ENCODE peak calls at places on chromosome 5, in six cellular contexts. C is fibroblast of mammary gland, N is cardiac fibroblast, I is HFF-Myc, Y is K562, A is A549. U is an unnamed sample.

GRCh38 chr5:157233515-157233914 is 32.4 kb upstream of the CYFIP2 start:
- DNase-seq in C (no peak), N (no peak), I (no peak), Y (no peak), A (no peak), U (no peak)

GRCh38 chr5:164680812-164681211 is 1175.4 kb downstream of the MAT2B start:
- DNase-seq in C (no peak), N (no peak), I (no peak), Y (no peak), A (no peak), U (no peak)

GRCh38 chr5:35089688-35090314 is 42.1 kb upstream of the AGXT2 start:
- DNase-seq in C (peak; percentile 82), N (peak; percentile 83), I (peak; percentile 59), Y (peak; percentile 61), A (peak; percentile 38), U (peak; percentile 33)

GRCh38 chr5:89668821-89669220 is 740.7 kb downstream of the CETN3 start:
- DNase-seq in C (no peak), N (no peak), I (no peak), Y (no peak), A (no peak), U (no peak)

GRCh38 chr5:55037046-55037771 is 13.2 kb downstream of the GZMK start:
- DNase-seq in C (peak; percentile 22), N (peak; percentile 39), I (no peak), Y (no peak), A (no peak), U (no peak)

GRCh38 chr5:157540707-157541451 is 34.7 kb downstream of the ADAM19 start:
- DNase-seq in C (peak; percentile 88), N (peak; percentile 81), I (no peak), Y (peak; percentile 16), A (no peak), U (peak; percentile 18)

GRCh38 chr5:126369995-126370731 is 53.0 kb upstream of the GRAMD2B start:
- DNase-seq in C (no peak), N (peak; percentile 49), I (no peak), Y (no peak), A (no peak), U (peak; percentile 56)

GRCh38 chr5:88690619-88691560 is 192.1 kb downstream of the MEF2C start:
- DNase-seq in C (peak; percentile 56), N (peak; percentile 69), I (no peak), Y (peak; percentile 79), A (peak; percentile 59), U (peak; percentile 33)

GRCh38 chr5:167167191-167167590 is 1124.3 kb upstream of the WWC1 start:
- DNase-seq in C (no peak), N (no peak), I (no peak), Y (no peak), A (no peak), U (no peak)

GRCh38 chr5:76953551-76954382 is 922 bp downstream of the CRHBP start:
- DNase-seq in C (no peak), N (peak; percentile 51), I (no peak), Y (no peak), A (no peak), U (no peak)

GRCh38 chr5:66958126-66958983 is 238.2 kb downstream of the CD180 start:
- DNase-seq in C (peak; percentile 77), N (peak; percentile 81), I (no peak), Y (no peak), A (no peak), U (peak; percentile 58)

GRCh38 chr5:53779541-53779981 is 219.1 kb downstream of the NDUFS4 start:
- DNase-seq in C (peak; percentile 47), N (peak; percentile 86), I (peak; percentile 50), Y (no peak), A (no peak), U (peak; percentile 68)

GRCh38 chr5:32848120-32848519 is 137.0 kb downstream of the NPR3 start:
- DNase-seq in C (no peak), N (no peak), I (no peak), Y (no peak), A (no peak), U (no peak)

GRCh38 chr5:177507596-177508216 is 1.9 kb downstream of the DOK3 start:
- DNase-seq in C (no peak), N (no peak), I (no peak), Y (no peak), A (no peak), U (no peak)

GRCh38 chr5:180461303-180461702 is 32.9 kb upstream of the CNOT6 start:
- DNase-seq in C (no peak), N (no peak), I (no peak), Y (no peak), A (no peak), U (no peak)

GRCh38 chr5:150587830-150588494 is 52.5 kb upstream of the SYNPO start:
- DNase-seq in C (peak; percentile 21), N (peak; percentile 47), I (no peak), Y (no peak), A (no peak), U (peak; percentile 26)

GRCh38 chr5:150588495-150588890 is 52.0 kb upstream of the SYNPO start:
- DNase-seq in C (no peak), N (no peak), I (no peak), Y (no peak), A (no peak), U (no peak)

GRCh38 chr5:150587016-150587415 is 53.4 kb upstream of the SYNPO start:
- DNase-seq in C (no peak), N (no peak), I (no peak), Y (no peak), A (no peak), U (no peak)

GRCh38 chr5:150590979-150591411 is 49.5 kb upstream of the SYNPO start:
- DNase-seq in C (no peak), N (no peak), I (no peak), Y (no peak), A (no peak), U (no peak)

DNA sequence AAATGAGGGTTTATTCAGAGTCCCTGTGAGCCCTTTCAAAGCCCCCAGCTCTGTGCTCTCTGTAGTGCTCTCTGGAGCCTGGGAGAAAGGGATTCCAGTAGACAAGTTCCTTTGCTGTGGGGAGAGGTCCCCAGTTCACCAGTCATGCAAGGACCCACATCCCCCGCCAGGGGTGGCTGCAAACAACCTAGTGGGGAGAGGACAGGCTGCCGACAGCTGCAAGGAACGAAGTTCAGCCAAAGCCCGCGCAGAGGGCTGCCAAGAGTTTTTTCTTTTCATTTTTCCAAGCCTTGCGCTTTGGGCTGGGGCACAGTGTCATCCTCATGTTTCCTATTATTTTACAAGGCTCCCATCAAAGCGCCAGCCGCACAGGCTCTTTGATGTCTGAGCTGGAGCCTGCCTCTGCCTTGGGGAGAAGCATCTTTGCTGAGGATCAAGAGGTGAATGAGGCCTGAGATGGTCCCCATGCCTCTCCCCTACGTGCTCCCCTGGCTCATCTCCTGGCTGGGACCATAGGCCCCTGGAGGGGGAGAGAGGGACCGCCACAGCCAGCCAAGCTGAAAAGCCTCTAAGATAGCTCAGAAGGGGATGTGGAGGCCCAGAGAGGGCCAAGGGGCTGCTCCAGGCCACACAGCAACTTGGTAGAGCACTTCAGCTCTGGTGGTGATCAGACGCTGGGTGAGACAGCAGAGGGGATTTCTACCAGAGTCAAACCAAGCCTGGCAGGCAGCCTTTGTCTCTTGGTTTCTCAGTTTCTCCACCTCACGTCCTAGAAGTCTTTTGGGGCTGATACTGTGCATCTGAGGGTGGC is 50.5 kb upstream of the SYNPO start:
- DNase-seq in C (peak; percentile 59), N (peak; percentile 51), I (peak; percentile 17), Y (peak; percentile 55), A (no peak), U (no peak)
- TF ChIP-seq CTCF in C (peak; percentile 67), N (peak; percentile 65), I (peak; percentile 79), Y (peak; percentile 76), A (no peak), U (no peak)

GRCh38 chr5:56913766-56914165 is 4.4 kb downstream of the SETD9 start:
- DNase-seq in C (no peak), N (no peak), I (no peak), Y (no peak), A (no peak), U (no peak)

GRCh38 chr5:56914678-56915077 is 5.3 kb downstream of the SETD9 start:
- DNase-seq in C (no peak), N (no peak), I (no peak), Y (no peak), A (no peak), U (no peak)

GRCh38 chr5:56908942-56909293 is 478 bp upstream of the SETD9 start:
- DNase-seq in C (no peak), N (no peak), I (no peak), Y (no peak), A (no peak), U (no peak)

GRCh38 chr5:56909294-56910122 is at the start of gene SETD9:
- DNase-seq in C (peak; percentile 95), N (peak; percentile 98), I (peak; percentile 83), Y (peak; percentile 98), A (peak; percentile 87), U (peak; percentile 89)

DNA sequence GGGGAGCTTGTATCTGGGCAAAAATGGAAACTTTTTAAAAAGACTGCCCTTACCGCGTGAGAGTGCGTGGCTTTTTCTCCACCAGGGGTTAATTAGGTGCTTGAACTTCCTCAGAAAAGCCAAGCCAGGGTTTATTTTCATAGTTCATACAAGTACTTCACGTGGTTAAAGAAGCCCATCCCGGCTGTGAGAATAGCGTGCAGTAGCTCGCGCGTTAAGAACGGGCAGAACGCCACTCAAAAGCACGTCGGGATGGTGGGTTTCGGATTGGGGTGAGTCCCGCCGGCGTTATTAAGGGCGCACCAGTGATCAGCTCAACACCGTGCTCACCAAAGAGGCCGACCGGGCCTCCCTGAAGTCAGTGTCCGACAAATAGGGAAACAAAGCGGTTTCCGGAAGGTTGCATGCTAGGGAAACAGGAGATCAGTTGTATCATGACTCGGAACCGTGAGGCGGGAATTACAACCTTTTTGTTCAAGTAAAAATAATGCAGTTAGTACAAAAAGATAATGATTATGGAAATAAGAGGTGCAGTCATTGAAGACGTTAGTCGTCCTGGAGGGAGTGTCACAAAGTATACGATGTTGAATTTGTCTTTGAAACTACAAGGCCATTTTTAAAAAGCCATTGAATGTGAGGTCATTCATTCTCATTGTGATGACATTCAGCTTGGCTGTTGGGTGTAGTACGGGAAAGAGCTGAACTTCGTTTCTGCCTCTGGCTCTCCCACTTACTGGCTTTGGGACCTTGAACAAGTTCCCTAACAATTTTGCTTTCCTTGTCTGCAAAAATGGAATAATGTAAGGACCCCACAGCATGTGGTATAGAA is 941 bp downstream of the SETD9 start:
- DNase-seq in C (no peak), N (no peak), I (no peak), Y (peak; percentile 68), A (no peak), U (peak; percentile 53)
- H3K4me3 ChIP-seq in C (peak overlapping the region; percentile 79), N (peak overlapping the region; percentile 57), I (peak overlapping the region; percentile 60), Y (peak overlapping the region; percentile 64), A (peak overlapping the region; percentile 71), U (peak overlapping the region; percentile 63)

GRCh38 chr5:36842087-36842486 is 34.5 kb upstream of the NIPBL start:
- DNase-seq in C (no peak), N (no peak), I (no peak), Y (no peak), A (no peak), U (no peak)
- TF ChIP-seq CTCF in C (no peak), N (no peak), I (no peak), Y (no peak), A (no peak), U (no peak)

GRCh38 chr5:1513326-1514026 is 10.3 kb downstream of the LPCAT1 start:
- DNase-seq in C (no peak), N (no peak), I (no peak), Y (no peak), A (no peak), U (no peak)

GRCh38 chr5:1515921-1516571 is 7.7 kb downstream of the LPCAT1 start:
- DNase-seq in C (peak; percentile 65), N (peak; percentile 56), I (no peak), Y (no peak), A (peak; percentile 93), U (peak; percentile 92)

GRCh38 chr5:1512541-1513291 is 11.0 kb downstream of the LPCAT1 start:
- DNase-seq in C (no peak), N (no peak), I (no peak), Y (no peak), A (no peak), U (no peak)

GRCh38 chr5:1515311-1515920 is 8.3 kb downstream of the LPCAT1 start:
- DNase-seq in C (no peak), N (no peak), I (no peak), Y (no peak), A (no peak), U (no peak)

GRCh38 chr5:1514027-1514818 is 9.5 kb downstream of the LPCAT1 start:
- DNase-seq in C (no peak), N (no peak), I (no peak), Y (no peak), A (no peak), U (no peak)
- H3K4me3 ChIP-seq in C (no peak overlapping the region), N (no peak overlapping the region), I (no peak overlapping the region), Y (no peak overlapping the region), A (no peak overlapping the region), U (no peak overlapping the region)